ENCODE peak calls at places on chromosomes 13 and 19, in nine cellular contexts. G is CD4-positive, alpha-beta T cell; Q is gastroesophageal sphincter; N is left cardiac atrium; H is central memory CD8-positive, alpha-beta T cell; Z is mucosa of descending colon; X is stimulated activated naive CD8-positive, alpha-beta T cell treated with anti-CD3 and anti-CD28 coated beads, Interleukin-15, amount 100 ng/mL, for 72 hours; D is Right ventricle myocardium superior; F is heart right ventricle. A is an unnamed sample.

GRCh38 chr13:42547615-42548014 is 26.3 kb upstream of the TNFSF11 start:
- ATAC-seq in G (no peak), N (no peak), H (no peak), Z (no peak), Q (no peak), X (peak), F (no peak), D (no peak), A (no peak)

GRCh38 chr13:88042489-88042888 is 371.3 kb downstream of the SLITRK5 start:
- ATAC-seq in F (no peak), X (no peak), G (no peak), H (no peak), D (no peak), N (no peak), Q (no peak), Z (no peak), A (no peak)

GRCh38 chr19:17337675-17338439 is 504 bp downstream of the GTPBP3 start:
- ATAC-seq in X (peak), Q (no peak), H (peak), Z (no peak), G (peak), N (no peak), D (no peak), F (no peak), A (peak)

GRCh38 chr13:106484755-106485193 is 50.7 kb downstream of the EFNB2 start:
- ATAC-seq in Z (no peak), F (peak), Q (peak), D (peak), N (peak), H (no peak), X (no peak), G (no peak), A (no peak)

GRCh38 chr13:75704194-75704941 is 68.2 kb downstream of the LMO7 start:
- ATAC-seq in G (no peak), H (no peak), X (no peak), Z (no peak), Q (no peak), D (no peak), N (no peak), F (no peak), A (peak)

GRCh38 chr19:13952154-13953020 is at the start of gene DCAF15:
- ATAC-seq in G (peak), F (peak), Z (peak), H (peak), N (peak), X (peak), D (peak), Q (peak), A (peak)

GRCh38 chr13:37942929-37943328 is 73.4 kb upstream of the TRPC4 start:
- ATAC-seq in N (no peak), G (no peak), Z (no peak), F (no peak), Q (no peak), H (no peak), D (no peak), X (no peak), A (no peak)

GRCh38 chr13:101493541-101493940 is 41.1 kb downstream of the ITGBL1 start:
- ATAC-seq in D (no peak), G (no peak), H (no peak), Q (no peak), N (no peak), X (no peak), Z (no peak), F (no peak), A (no peak)

GRCh38 chr13:107028751-107029150 is 460.8 kb upstream of the ARGLU1 start:
- ATAC-seq in G (no peak), N (no peak), Z (no peak), F (no peak), Q (no peak), X (no peak), H (no peak), D (no peak), A (no peak)

GRCh38 chr19:15977193-15977592 is 28.4 kb downstream of the OR10H4 start:
- ATAC-seq in D (no peak), G (no peak), H (no peak), Z (no peak), F (no peak), X (no peak), N (no peak), Q (no peak), A (no peak)

GRCh38 chr13:96946709-96947311 is 47.5 kb downstream of the OXGR1 start:
- ATAC-seq in N (peak), Z (peak), X (no peak), D (no peak), F (no peak), H (no peak), G (no peak), Q (no peak), A (peak)

GRCh38 chr13:51803018-51803417 is 945 bp downstream of the DHRS12 start:
- ATAC-seq in Q (no peak), G (no peak), Z (no peak), D (no peak), X (peak), F (no peak), N (no peak), H (peak), A (no peak)

GRCh38 chr19:42051166-42052115 is 18.6 kb downstream of the GRIK5 start:
- ATAC-seq in D (no peak), Z (peak), Q (no peak), H (no peak), X (peak), F (no peak), G (no peak), N (no peak), A (peak)

GRCh38 chr19:47176627-47177090 is 46.0 kb downstream of the SAE1 start:
- ATAC-seq in N (peak), Z (peak), D (peak), G (peak), Q (peak), F (peak), X (peak), H (peak), A (peak)

A was measured in esophagus mucosa.